ENCODE peak calls at places on chromosomes 7 and 10, in four cellular contexts. I is GM12891, V is endothelial cell of umbilical vein, P is HCT116. M is an unnamed sample.

GRCh38 chr10:50991496-50992355 is 82.6 kb upstream of the PRKG1 start:
- DNase-seq in P (no peak), V (peak; percentile 37), I (no peak), M (no peak)

GRCh38 chr10:124998624-124999291 is 56.8 kb downstream of the ZRANB1 start:
- DNase-seq in P (no peak), I (peak; percentile 21), V (no peak), M (no peak)

GRCh38 chr7:47193003-47193402 is 388.9 kb downstream of the TNS3 start:
- DNase-seq in I (no peak), P (no peak), V (no peak), M (no peak)

GRCh38 chr7:156604311-156604710 is 36.3 kb upstream of the RNF32 start:
- DNase-seq in P (no peak), I (no peak), V (no peak), M (no peak)

GRCh38 chr7:114548576-114548975 is 134.0 kb downstream of the FOXP2 start:
- DNase-seq in V (no peak), P (no peak), I (no peak), M (no peak)

GRCh38 chr10:114856544-114857287 is 35.1 kb downstream of the FHIP2A start:
- DNase-seq in I (no peak), V (peak; percentile 81), P (no peak), M (no peak)

GRCh38 chr7:13179011-13179574 is 491.7 kb downstream of the ARL4A start:
- DNase-seq in I (no peak), V (peak; percentile 40), P (no peak), M (no peak)

GRCh38 chr7:958221-959200 is 4.0 kb upstream of the ADAP1 start:
- DNase-seq in V (no peak), I (no peak), P (no peak), M (no peak)

GRCh38 chr7:148042935-148043334 is 547.6 kb upstream of the C7orf33 start:
- DNase-seq in I (no peak), V (no peak), P (no peak), M (no peak)

GRCh38 chr7:73828107-73828803 is 2.5 kb upstream of the CLDN4 start:
- DNase-seq in V (peak; percentile 69), I (no peak), P (peak; percentile 90), M (no peak)

GRCh38 chr7:103150192-103150591 is 1.3 kb upstream of the NAPEPLD start:
- DNase-seq in I (no peak), P (no peak), V (no peak), M (no peak)

GRCh38 chr7:2934984-2935740 is 91.1 kb upstream of the GNA12 start:
- DNase-seq in P (no peak), V (no peak), I (no peak), M (no peak)

GRCh38 chr7:116384936-116385635 is 114.5 kb upstream of the CAV2 start:
- DNase-seq in I (no peak), V (no peak), P (no peak), M (no peak)

GRCh38 chr10:77550378-77550777 is 87.2 kb downstream of the KCNMA1 start:
- DNase-seq in V (no peak), I (no peak), P (no peak), M (no peak)

GRCh38 chr7:29771081-29771832 is 35.1 kb upstream of the WIPF3 start:
- DNase-seq in P (no peak), I (no peak), V (peak; percentile 38), M (no peak)

GRCh38 chr10:113552723-113553122 is at the start of gene HABP2:
- DNase-seq in V (no peak), P (no peak), I (no peak), M (no peak)

GRCh38 chr7:157539521-157539920 is 202.7 kb downstream of the DNAJB6 start:
- DNase-seq in V (no peak), P (no peak), I (no peak), M (no peak)

GRCh38 chr7:128810473-128810872 is 18.7 kb downstream of the CCDC136 start:
- DNase-seq in P (no peak), V (no peak), I (no peak), M (no peak)

GRCh38 chr10:106588019-106588418 is 576.5 kb downstream of the SORCS1 start:
- DNase-seq in P (no peak), V (no peak), I (no peak), M (no peak)

GRCh38 chr7:128041203-128041602 is 10.0 kb upstream of the LRRC4 start:
- DNase-seq in V (peak; percentile 44), I (no peak), P (no peak), M (peak; percentile 21)

GRCh38 chr10:78742730-78743615 is 325.8 kb upstream of the ZMIZ1 start:
- DNase-seq in P (no peak), V (no peak), I (no peak), M (peak; percentile 80)

GRCh38 chr10:32957341-32958084 is 517 bp downstream of the ITGB1 start:
- DNase-seq in V (peak; percentile 42), I (no peak), P (no peak), M (peak; percentile 26)

GRCh38 chr10:91925022-91925320 is 1.4 kb downstream of the BTAF1 start:
- DNase-seq in P (no peak), V (no peak), I (no peak), M (no peak)

GRCh38 chr7:123460616-123461015 is 73.8 kb downstream of the IQUB start:
- DNase-seq in P (no peak), I (no peak), V (no peak), M (no peak)

GRCh38 chr10:24385776-24386175 is 176.8 kb downstream of the KIAA1217 start:
- DNase-seq in P (no peak), I (no peak), V (no peak), M (no peak)

GRCh38 chr7:2982831-2983230 is 60.8 kb downstream of the CARD11 start:
- DNase-seq in I (no peak), P (no peak), V (no peak), M (no peak)

GRCh38 chr7:52917982-52918578 is 117.4 kb upstream of the POM121L12 start:
- DNase-seq in V (peak; percentile 10), P (no peak), I (no peak), M (no peak)

GRCh38 chr7:47453093-47454056 is 128.5 kb downstream of the TNS3 start:
- DNase-seq in I (no peak), P (no peak), V (peak; percentile 74), M (peak; percentile 49)

GRCh38 chr10:86734209-86734988 is 22.0 kb upstream of the BMPR1A start:
- DNase-seq in P (no peak), V (no peak), I (no peak), M (no peak)

GRCh38 chr7:30062587-30062986 is 34.4 kb downstream of the PLEKHA8 start:
- DNase-seq in I (peak; percentile 18), P (peak; percentile 13), V (peak; percentile 42), M (no peak)

GRCh38 chr10:75696536-75696935 is 265.1 kb downstream of the LRMDA start:
- DNase-seq in V (no peak), I (no peak), P (no peak), M (no peak)

GRCh38 chr10:1333981-1334380 is 277.8 kb downstream of the WDR37 start:
- DNase-seq in P (no peak), V (no peak), I (no peak), M (no peak)

GRCh38 chr10:74011762-74012161 is 13.8 kb downstream of the VCL start:
- DNase-seq in V (peak; percentile 64), I (no peak), P (no peak), M (peak; percentile 69)

GRCh38 chr7:112986256-112987031 is 100.2 kb downstream of the GPR85 start:
- DNase-seq in I (no peak), V (no peak), P (no peak), M (no peak)

GRCh38 chr7:155996718-155997059 is 184.4 kb upstream of the SHH start:
- DNase-seq in P (no peak), I (no peak), V (no peak), M (no peak)

GRCh38 chr7:96310106-96310505 is 11.8 kb downstream of the SLC25A13 start:
- DNase-seq in P (no peak), I (no peak), V (peak; percentile 22), M (no peak)

GRCh38 chr10:11318812-11319598 is 292.4 kb downstream of the USP6NL start:
- DNase-seq in I (no peak), V (no peak), P (no peak), M (no peak)

GRCh38 chr10:97714401-97715258 is 1.1 kb downstream of the MARVELD1 start:
- DNase-seq in P (no peak), V (peak; percentile 58), I (peak; percentile 58), M (peak; percentile 70)
- TF ChIP-seq POLR2A in P (no peak), V (no peak), I (no peak), M (peak; percentile 63)

GRCh38 chr7:8618441-8619070 is 185.1 kb downstream of the NXPH1 start:
- DNase-seq in P (no peak), V (no peak), I (no peak), M (no peak)

GRCh38 chr7:8612584-8612983 is 179.2 kb downstream of the NXPH1 start:
- DNase-seq in P (no peak), I (no peak), V (no peak), M (no peak)
- TF ChIP-seq POLR2A in P (no peak), I (no peak), V (no peak), M (no peak)

GRCh38 chr7:92810242-92810611 is 26.1 kb downstream of the CDK6 start:
- DNase-seq in V (no peak), P (no peak), I (no peak), M (no peak)

GRCh38 chr7:92808635-92809034 is 27.7 kb downstream of the CDK6 start:
- DNase-seq in V (no peak), P (no peak), I (no peak), M (no peak)

GRCh38 chr7:92811158-92811557 is 25.2 kb downstream of the CDK6 start:
- DNase-seq in I (no peak), P (no peak), V (no peak), M (no peak)

GRCh38 chr7:92808006-92808405 is 28.4 kb downstream of the CDK6 start:
- DNase-seq in P (no peak), V (no peak), I (no peak), M (no peak)

GRCh38 chr7:92809397-92810241 is 26.8 kb downstream of the CDK6 start:
- DNase-seq in P (peak; percentile 76), V (peak; percentile 90), I (no peak), M (no peak)
- TF ChIP-seq POLR2A in P (no peak), V (no peak), I (no peak), M (no peak)

DNA sequence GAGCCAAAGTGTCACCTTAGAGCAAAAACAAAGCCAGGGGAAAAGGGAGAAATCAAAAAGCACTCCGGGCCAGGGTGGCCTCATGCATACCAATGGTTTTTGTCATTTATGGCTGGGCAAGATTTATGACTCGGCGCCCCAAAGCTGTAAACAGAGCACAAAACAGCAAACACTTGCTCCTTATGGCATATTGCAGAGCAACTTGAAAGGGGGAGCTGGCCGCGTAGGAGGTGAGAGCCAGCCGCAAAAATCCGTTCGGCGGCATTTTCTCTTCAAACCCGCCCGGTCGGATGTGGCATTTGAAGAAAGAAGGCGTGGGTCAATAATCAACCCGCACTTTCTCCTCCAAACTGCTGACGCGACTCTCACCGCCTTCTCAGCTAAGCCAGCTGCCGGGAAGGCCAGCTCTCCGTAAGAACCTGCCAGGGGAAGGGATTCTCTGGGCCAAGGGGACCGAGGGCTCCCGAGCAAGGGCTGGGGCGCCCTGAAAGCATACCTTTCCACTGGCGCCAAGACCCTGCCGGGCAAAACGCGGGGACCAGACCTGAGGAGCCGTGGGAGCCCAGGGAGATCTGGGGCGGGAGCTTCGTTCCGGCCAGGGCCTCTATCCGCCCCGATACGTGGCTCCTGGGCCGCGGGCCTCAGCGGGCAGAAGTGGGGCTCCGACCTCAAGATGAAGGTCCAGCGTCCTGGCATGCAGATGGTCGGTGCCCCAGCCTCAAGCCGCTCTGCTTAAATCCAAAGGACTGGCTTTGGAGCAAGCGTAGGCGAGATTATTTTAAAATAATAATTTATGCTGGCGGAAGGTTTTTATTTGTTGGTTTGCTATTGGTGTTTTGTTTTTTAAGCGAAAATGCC is 12.9 kb upstream of the HOXA2 start:
- DNase-seq in V (peak; percentile 81), I (no peak), P (peak; percentile 96), M (no peak)
- TF ChIP-seq POLR2A in V (peak; percentile 28), I (no peak), P (no peak), M (no peak)

M was measured in tibial nerve.